ENCODE peak calls at places on chromosomes 13 and 19, in four cellular contexts. S is H1, U is HepG2, N is K562. X is an unnamed sample.

GRCh38 chr19:18294467-18294864 is 13.0 kb upstream of the JUND start:
- DNase-seq in S (no peak), U (no peak), N (no peak), X (no peak)

GRCh38 chr19:43672061-43672679 is 2.2 kb upstream of the PLAUR start:
- DNase-seq in S (no peak), U (no peak), N (no peak), X (no peak)

GRCh38 chr19:18850560-18851375 is 19.0 kb downstream of the UPF1 start:
- DNase-seq in S (no peak), U (no peak), N (no peak), X (no peak)

GRCh38 chr19:38557205-38557799 is 60.5 kb downstream of the MAP4K1 start:
- DNase-seq in S (no peak), U (no peak), N (peak), X (peak)

GRCh38 chr13:89695343-89696257 is 1651.9 kb upstream of the MIR17HG start:
- DNase-seq in S (peak), U (peak), N (peak), X (no peak)

GRCh38 chr19:45637890-45638667 is 1.1 kb downstream of the EML2 start:
- DNase-seq in S (no peak), U (no peak), N (peak), X (no peak)

GRCh38 chr13:27860743-27861142 is 59.1 kb upstream of the PDX1 start:
- DNase-seq in S (no peak), U (no peak), N (no peak), X (no peak)

GRCh38 chr19:23554548-23554947 is 132.5 kb downstream of the ZNF675 start:
- DNase-seq in S (no peak), U (no peak), N (no peak), X (no peak)

GRCh38 chr19:18507021-18507726 is 14.7 kb downstream of the ELL start:
- DNase-seq in S (no peak), U (no peak), N (no peak), X (no peak)

GRCh38 chr19:46766569-46767317 is 20.5 kb upstream of the STRN4 start:
- DNase-seq in S (no peak), U (peak), N (peak), X (no peak)

GRCh38 chr19:50723735-50724521 is 764 bp downstream of the CLEC11A start:
- DNase-seq in S (no peak), U (no peak), N (no peak), X (no peak)

GRCh38 chr19:50558039-50558438 is 10.2 kb downstream of the LRRC4B start:
- DNase-seq in S (no peak), U (no peak), N (no peak), X (no peak)

GRCh38 chr13:39876258-39876657 is 220.8 kb downstream of the COG6 start:
- DNase-seq in S (no peak), U (no peak), N (no peak), X (no peak)

GRCh38 chr13:99370476-99371272 is 63.5 kb upstream of the GPR183 start:
- DNase-seq in S (no peak), U (no peak), N (no peak), X (no peak)

GRCh38 chr13:93180376-93180966 is 46.1 kb upstream of the GPC6 start:
- DNase-seq in S (no peak), U (no peak), N (no peak), X (no peak)

GRCh38 chr19:47740866-47741519 is 4.4 kb upstream of the NOP53 start:
- DNase-seq in S (no peak), U (no peak), N (no peak), X (no peak)

GRCh38 chr19:48745208-48745995 is 1.3 kb downstream of the IZUMO1 start:
- DNase-seq in S (no peak), U (peak), N (peak), X (no peak)

GRCh38 chr19:48750351-48750750 is 2.1 kb downstream of the FUT1 start:
- DNase-seq in S (no peak), U (no peak), N (no peak), X (no peak)

GRCh38 chr19:48749571-48750198 is 2.8 kb downstream of the FUT1 start:
- DNase-seq in S (no peak), U (no peak), N (no peak), X (no peak)

GRCh38 chr19:48746120-48746519 is 589 bp downstream of the IZUMO1 start:
- DNase-seq in S (no peak), U (no peak), N (no peak), X (no peak)

GRCh38 chr19:48746738-48747575 is at the start of gene IZUMO1:
- DNase-seq in S (no peak), U (no peak), N (peak), X (no peak)
- TF ChIP-seq HDAC6 in S (no peak), U (no peak), N (no peak), X (no peak)

GRCh38 chr13:41327994-41328778 is 17.1 kb downstream of the NAA16 start:
- DNase-seq in S (no peak), U (no peak), N (no peak), X (no peak)

GRCh38 chr13:41334810-41335209 is 23.7 kb downstream of the NAA16 start:
- DNase-seq in S (no peak), U (no peak), N (no peak), X (no peak)

DNA sequence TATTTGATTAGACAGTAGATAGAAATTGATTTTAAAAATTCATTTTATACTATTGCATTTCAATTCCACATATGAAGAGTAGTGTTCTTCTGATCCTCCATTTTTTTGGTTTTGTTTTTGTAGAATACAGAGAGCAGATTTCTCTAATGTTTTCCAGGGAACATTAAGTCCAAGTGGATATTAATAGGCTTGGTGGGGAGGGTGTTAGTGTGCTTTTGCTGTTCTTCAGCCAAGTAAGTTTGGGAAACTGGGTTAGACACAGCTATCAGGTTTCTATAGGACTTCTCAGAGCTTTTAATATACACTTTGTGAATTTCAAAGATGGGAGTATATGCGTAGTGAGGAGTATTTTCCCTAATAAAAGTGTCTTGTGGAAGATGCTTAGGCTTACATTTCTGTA is 21.8 kb downstream of the NAA16 start:
- DNase-seq in S (no peak), U (no peak), N (no peak), X (no peak)
- TF ChIP-seq HDAC6 in S (no peak), U (no peak), N (no peak), X (no peak)

DNA sequence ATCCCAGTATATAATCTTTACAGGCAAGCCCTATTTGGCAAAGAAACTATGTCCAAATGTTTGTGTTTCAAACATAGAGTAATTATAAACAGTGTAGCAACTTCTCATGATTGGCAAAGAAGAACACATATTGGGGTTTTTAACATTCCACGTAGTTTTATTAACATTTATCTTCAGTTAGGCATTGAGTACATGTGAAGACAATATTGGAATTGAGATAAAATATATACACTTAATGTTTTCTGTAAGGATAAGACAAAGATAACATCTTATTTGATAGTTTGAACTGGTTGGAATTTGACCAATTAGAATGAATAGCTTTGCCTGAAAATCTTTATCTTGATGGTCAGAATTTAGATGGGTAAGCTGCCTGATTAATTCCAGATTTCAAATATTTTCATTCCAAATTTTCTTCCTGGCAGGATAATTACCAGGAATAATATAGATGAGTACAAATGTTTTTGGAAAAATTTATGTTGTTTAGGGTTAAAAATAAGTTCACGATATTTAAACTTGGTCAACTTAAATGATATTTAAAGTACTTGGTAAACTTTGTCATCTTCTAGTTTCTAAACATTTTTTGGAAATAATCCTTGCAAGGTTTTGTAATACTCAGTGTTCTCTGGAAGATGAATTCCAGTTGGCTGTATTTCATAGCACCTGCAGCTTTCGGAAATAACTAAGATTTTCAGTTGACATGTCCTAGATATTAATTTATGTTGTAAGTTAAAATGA is 536.5 kb upstream of the SPRY2 start:
- DNase-seq in S (no peak), U (no peak), N (no peak), X (no peak)
- TF ChIP-seq HDAC6 in S (no peak), U (no peak), N (no peak), X (no peak)

GRCh38 chr13:31945202-31945978 is 86.2 kb upstream of the FRY start:
- DNase-seq in S (no peak), U (no peak), N (peak), X (no peak)
- TF ChIP-seq HDAC6 in S (no peak), U (no peak), N (no peak), X (no peak)

DNA sequence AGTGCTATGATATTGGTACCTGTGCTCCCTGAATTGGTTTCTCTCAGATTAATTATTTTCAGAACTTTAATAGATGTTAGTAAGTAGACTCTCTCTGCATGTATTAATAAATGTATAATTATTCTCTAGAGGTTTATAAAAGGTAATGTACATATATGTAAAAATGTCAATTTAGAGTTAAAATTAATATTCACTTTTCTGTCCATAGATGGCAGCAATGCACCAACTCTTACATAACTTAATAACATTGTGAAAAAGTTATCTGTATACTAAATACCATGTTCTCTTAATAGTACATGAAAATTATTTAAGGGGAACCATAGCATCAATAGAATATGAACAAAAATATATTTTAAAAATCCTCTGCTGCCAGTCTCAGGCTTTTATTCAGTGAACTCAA is 515.0 kb upstream of the KLHL1 start:
- DNase-seq in S (no peak), U (no peak), N (peak), X (no peak)
- TF ChIP-seq HDAC6 in S (no peak), U (no peak), N (no peak), X (no peak)

GRCh38 chr13:58994778-58995177 is 1169.0 kb downstream of the DIAPH3 start:
- DNase-seq in S (no peak), U (no peak), N (no peak), X (no peak)

GRCh38 chr13:58999851-59000250 is 1163.9 kb downstream of the DIAPH3 start:
- DNase-seq in S (no peak), U (no peak), N (no peak), X (no peak)

DNA sequence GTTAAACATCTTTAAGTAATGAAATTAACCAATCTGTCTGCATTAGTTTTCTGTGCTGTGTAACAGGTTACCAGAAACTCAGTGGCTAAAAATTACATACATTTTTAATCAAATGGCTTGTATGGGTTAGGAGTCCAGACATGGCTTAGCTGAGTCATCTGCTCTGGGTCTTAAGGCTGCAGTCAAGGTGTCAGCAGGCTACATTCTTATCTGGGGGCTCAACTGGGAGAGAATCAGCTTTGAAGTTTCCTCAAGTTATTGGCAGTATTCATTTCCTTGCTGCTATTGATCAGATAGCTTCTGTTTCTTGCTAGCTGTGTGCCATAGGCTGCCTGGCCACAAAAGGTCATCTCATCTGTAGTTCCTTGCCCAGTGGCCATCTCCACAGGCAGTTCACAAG is 1163.0 kb downstream of the DIAPH3 start:
- DNase-seq in S (no peak), U (no peak), N (no peak), X (no peak)
- TF ChIP-seq HDAC6 in S (no peak), U (no peak), N (no peak), X (no peak)

GRCh38 chr13:94462670-94463069 is 16.8 kb downstream of the DCT start:
- DNase-seq in S (no peak), U (no peak), N (no peak), X (no peak)

GRCh38 chr13:94470126-94470525 is 9.4 kb downstream of the DCT start:
- DNase-seq in S (no peak), U (no peak), N (no peak), X (no peak)

GRCh38 chr13:94459116-94459515 is 20.4 kb downstream of the DCT start:
- DNase-seq in S (no peak), U (no peak), N (no peak), X (no peak)

GRCh38 chr13:94464771-94465170 is 14.7 kb downstream of the DCT start:
- DNase-seq in S (no peak), U (no peak), N (peak), X (no peak)
- TF ChIP-seq HDAC6 in S (no peak), U (no peak), N (no peak), X (no peak)

GRCh38 chr13:30504081-30504480 is 38.3 kb upstream of the HMGB1 start:
- DNase-seq in S (no peak), U (no peak), N (peak), X (peak)
- TF ChIP-seq HDAC6 in S (no peak), U (no peak), N (no peak), X (no peak)

GRCh38 chr13:48158290-48158689 is 63.4 kb upstream of the MED4 start:
- DNase-seq in S (no peak), U (no peak), N (no peak), X (peak)
- TF ChIP-seq HDAC6 in S (no peak), U (no peak), N (no peak), X (no peak)